ENCODE peak calls at places on chromosomes 7 and 10, in ten cellular contexts. B is heart left ventricle; Z is OCI-LY7; G is CD4-positive, alpha-beta T cell; W is esophagus squamous epithelium; D is GM23248; V is esophagus muscularis mucosa; A is body of pancreas; I is left ventricle myocardium inferior; F is aorta. S is an unnamed sample. For H3K9me3, the result is how much of the 10 kb centered on the place peaks cover.

GRCh38 chr7:140714331-140715040 is 18.0 kb downstream of the NDUFB2 start:
- DNase-seq in B (no peak), Z (no peak), G (no peak), W (no peak), D (no peak), V (no peak), A (no peak), I (no peak), F (no peak), S (no peak)

GRCh38 chr10:109894516-109894915 is 28.8 kb downstream of the XPNPEP1 start:
- DNase-seq in B (peak), Z (no peak), G (no peak), W (no peak), D (peak), V (no peak), A (peak), I (peak), F (peak), S (peak)

GRCh38 chr10:80455461-80456345 is 1.6 kb downstream of the TSPAN14 start:
- DNase-seq in B (no peak), Z (no peak), G (no peak), W (no peak), D (no peak), V (no peak), A (no peak), I (no peak), F (peak), S (no peak)

GRCh38 chr7:42692609-42693008 is 219.3 kb downstream of the C7orf25 start:
- DNase-seq in B (no peak), Z (no peak), G (no peak), W (no peak), D (peak), V (no peak), A (no peak), I (no peak), F (no peak), S (no peak)

GRCh38 chr10:15863733-15864132 is 3.4 kb upstream of the MINDY3 start:
- DNase-seq in B (no peak), Z (no peak), G (no peak), W (no peak), D (no peak), V (no peak), A (no peak), I (no peak), F (no peak), S (no peak)

GRCh38 chr10:52318822-52319464 is 4.9 kb downstream of the DKK1 start:
- DNase-seq in B (no peak), Z (no peak), G (no peak), W (no peak), D (peak), V (no peak), A (no peak), I (no peak), F (no peak), S (peak)

GRCh38 chr10:89785095-89785494 is 83.7 kb downstream of the KIF20B start:
- DNase-seq in B (no peak), Z (no peak), G (no peak), W (no peak), D (no peak), V (no peak), A (no peak), I (no peak), F (no peak), S (no peak)

GRCh38 chr7:150848111-150848510 is 4.2 kb upstream of the AOC1 start:
- DNase-seq in B (no peak), Z (no peak), G (no peak), W (no peak), D (no peak), V (no peak), A (no peak), I (no peak), F (peak), S (no peak)

GRCh38 chr10:129114588-129114987 is 352.5 kb upstream of the MGMT start:
- DNase-seq in B (no peak), Z (no peak), G (no peak), W (no peak), D (no peak), V (no peak), A (no peak), I (no peak), F (no peak), S (no peak)
- H3K9me3 ChIP-seq in B (under half), Z (under half), G (under half), W (under half), D (under half), V (under half), A (under half), I (under half), F (under half), S (half or more)

GRCh38 chr7:128939075-128939860 is 1.5 kb downstream of the IRF5 start:
- DNase-seq in B (no peak), Z (no peak), G (no peak), W (no peak), D (no peak), V (no peak), A (no peak), I (no peak), F (no peak), S (no peak)

GRCh38 chr7:128937271-128937646 is 468 bp upstream of the IRF5 start:
- DNase-seq in B (no peak), Z (no peak), G (no peak), W (no peak), D (no peak), V (no peak), A (no peak), I (no peak), F (no peak), S (no peak)

GRCh38 chr7:128937647-128938523 is at the start of gene IRF5:
- DNase-seq in B (peak), Z (no peak), G (no peak), W (no peak), D (peak), V (no peak), A (peak), I (peak), F (peak), S (no peak)

GRCh38 chr7:128939861-128940410 is 2.2 kb downstream of the IRF5 start:
- DNase-seq in B (no peak), Z (peak), G (no peak), W (no peak), D (no peak), V (no peak), A (no peak), I (no peak), F (no peak), S (no peak)

DNA sequence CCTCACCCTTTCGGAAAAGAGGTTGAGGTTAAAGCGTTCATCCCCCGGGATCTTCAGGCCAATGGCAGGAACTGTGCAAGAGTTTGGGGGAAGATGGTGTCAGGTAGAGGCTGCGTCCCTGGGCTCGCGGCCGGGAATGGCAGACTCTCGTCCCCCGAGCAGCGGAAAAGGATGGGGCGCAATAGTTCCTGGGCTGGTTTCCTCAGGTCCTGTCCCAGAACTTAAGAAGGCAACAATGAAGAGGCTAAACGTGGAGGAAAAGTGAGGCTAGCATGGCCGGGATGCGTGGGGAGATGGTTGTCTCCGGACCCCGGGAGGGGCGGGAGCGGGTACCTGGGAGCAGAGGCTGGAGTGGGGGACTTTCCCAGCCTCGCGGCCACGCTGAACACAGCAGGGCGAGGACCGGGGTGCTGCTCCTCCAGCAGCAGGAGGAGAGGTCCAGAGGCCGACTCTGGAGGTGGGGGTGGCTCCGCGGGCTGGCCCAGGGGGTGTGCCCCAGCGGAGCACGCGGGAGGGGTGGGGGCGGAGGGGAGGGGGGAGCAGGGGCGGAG is 872 bp downstream of the IRF5 start:
- DNase-seq in B (no peak), Z (no peak), G (no peak), W (no peak), D (peak), V (no peak), A (no peak), I (no peak), F (no peak), S (no peak)
- H3K27ac ChIP-seq in B (no peak), Z (no peak), G (no peak), W (peak), D (no peak), V (peak), A (no peak), I (peak), F (no peak), S (no peak)

GRCh38 chr7:158366916-158367633 is 220.5 kb downstream of the PTPRN2 start:
- DNase-seq in B (no peak), Z (no peak), G (no peak), W (no peak), D (no peak), V (no peak), A (no peak), I (no peak), F (peak), S (no peak)
- H3K9me3 ChIP-seq in B (under half), Z (under half), G (under half), W (under half), D (under half), V (under half), A (under half), I (under half), F (under half), S (half or more)

GRCh38 chr7:98211221-98211675 is at the start of gene BHLHA15:
- DNase-seq in B (no peak), Z (peak), G (no peak), W (no peak), D (peak), V (no peak), A (peak), I (no peak), F (peak), S (no peak)
- H3K27ac ChIP-seq in B (no peak), Z (no peak), G (no peak), W (no peak), D (no peak), V (no peak), A (peak), I (no peak), F (no peak), S (no peak)

GRCh38 chr10:131496351-131497052 is 185.0 kb upstream of the TCERG1L start:
- DNase-seq in B (no peak), Z (no peak), G (no peak), W (no peak), D (no peak), V (peak), A (no peak), I (no peak), F (no peak), S (no peak)
- H3K9me3 ChIP-seq in B (under half), Z (under half), G (under half), W (under half), D (under half), V (under half), A (under half), I (under half), F (under half), S (half or more)

DNA sequence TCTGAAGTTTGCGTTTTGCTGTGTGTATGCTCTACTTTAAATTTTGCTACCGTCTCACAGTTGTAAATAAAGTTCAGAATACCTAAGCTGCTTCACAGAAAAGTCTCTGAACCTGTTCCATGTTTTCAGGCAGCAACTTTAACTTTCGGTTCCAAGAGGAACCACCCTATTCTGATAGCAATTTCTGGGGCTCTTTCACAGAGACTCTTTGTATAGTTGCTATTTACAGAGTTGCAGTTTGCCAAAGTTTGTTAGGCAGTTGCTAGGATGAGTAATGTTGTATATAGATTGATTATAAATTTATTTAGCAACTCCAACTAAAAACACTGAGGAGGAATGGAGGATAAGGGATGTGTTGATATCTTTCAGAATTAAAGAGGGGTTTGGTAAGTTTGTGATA is 5.8 kb downstream of the FAM221A start:
- DNase-seq in B (no peak), Z (no peak), G (no peak), W (no peak), D (peak), V (no peak), A (no peak), I (no peak), F (no peak), S (no peak)
- H3K27ac ChIP-seq in B (no peak), Z (no peak), G (no peak), W (peak), D (no peak), V (no peak), A (peak), I (peak), F (no peak), S (no peak)